ENCODE peak calls at places on chromosomes 1 and 21, in eight cellular contexts. Y, H, T, C, M, V, A and W are unnamed samples.

GRCh38 chr1:154747841-154748766 is 122.0 kb downstream of the KCNN3 start:
- DNase-seq in Y (no peak), H (peak; percentile 24), T (no peak), C (no peak), M (peak; percentile 42), V (peak; percentile 14), A (peak; percentile 23), W (no peak)

GRCh38 chr1:1124786-1125642 is 9.1 kb upstream of the C1orf159 start:
- DNase-seq in Y (peak; percentile 49), H (no peak), T (no peak), C (no peak), M (no peak), V (no peak), A (no peak), W (no peak)

GRCh38 chr1:212237651-212238050 is 47.6 kb upstream of the PPP2R5A start:
- DNase-seq in Y (no peak), H (no peak), T (no peak), C (no peak), M (peak; percentile 48), V (no peak), A (no peak), W (peak; percentile 35)

GRCh38 chr1:197557302-197557701 is 218.0 kb downstream of the DENND1B start:
- DNase-seq in Y (no peak), H (no peak), T (no peak), C (no peak), M (no peak), V (peak; percentile 36), A (peak; percentile 68), W (peak; percentile 23)

GRCh38 chr1:79005945-79006344 is 585 bp downstream of the ADGRL4 start:
- DNase-seq in Y (no peak), H (peak; percentile 47), T (no peak), C (no peak), M (no peak), V (peak; percentile 57), A (peak; percentile 69), W (peak; percentile 17)

GRCh38 chr1:58927722-58928085 is 143.9 kb upstream of the JUN start:
- DNase-seq in Y (no peak), H (no peak), T (no peak), C (no peak), M (no peak), V (no peak), A (no peak), W (no peak)

GRCh38 chr1:24289937-24290595 is 29.1 kb upstream of the GRHL3 start:
- DNase-seq in Y (peak; percentile 87), H (peak; percentile 94), T (peak; percentile 88), C (peak; percentile 97), M (peak; percentile 82), V (peak; percentile 95), A (peak; percentile 93), W (peak; percentile 97)

GRCh38 chr1:206923009-206923960 is 1.5 kb upstream of the FCMR start:
- DNase-seq in Y (peak; percentile 54), H (no peak), T (no peak), C (no peak), M (peak; percentile 40), V (no peak), A (no peak), W (no peak)

GRCh38 chr21:46159390-46159789 is 4.0 kb upstream of the FTCD start:
- DNase-seq in Y (no peak), H (no peak), T (peak; percentile 59), C (no peak), M (no peak), V (no peak), A (no peak), W (no peak)

GRCh38 chr1:157262891-157263290 is 124.7 kb upstream of the ETV3 start:
- DNase-seq in Y (no peak), H (no peak), T (no peak), C (no peak), M (no peak), V (no peak), A (no peak), W (no peak)

GRCh38 chr1:39105841-39106765 is 80.0 kb downstream of the NDUFS5 start:
- DNase-seq in Y (peak; percentile 65), H (peak; percentile 51), T (peak; percentile 81), C (peak; percentile 77), M (peak; percentile 78), V (peak; percentile 67), A (peak; percentile 53), W (peak; percentile 51)

GRCh38 chr1:219397511-219397910 is 215.4 kb downstream of the ZC3H11B start:
- DNase-seq in Y (no peak), H (no peak), T (no peak), C (no peak), M (no peak), V (no peak), A (no peak), W (no peak)

GRCh38 chr1:151058682-151059341 is 610 bp downstream of the CDC42SE1 start:
- DNase-seq in Y (peak; percentile 86), H (no peak), T (peak; percentile 85), C (no peak), M (peak; percentile 77), V (peak; percentile 28), A (peak; percentile 18), W (no peak)

GRCh38 chr1:220818421-220819173 is 31.9 kb downstream of the MTARC1 start:
- DNase-seq in Y (no peak), H (peak; percentile 77), T (no peak), C (no peak), M (peak; percentile 57), V (peak; percentile 72), A (peak; percentile 93), W (peak; percentile 98)

GRCh38 chr1:235500971-235501540 is 3.2 kb downstream of the B3GALNT2 start:
- DNase-seq in Y (no peak), H (peak; percentile 11), T (no peak), C (no peak), M (no peak), V (no peak), A (peak; percentile 78), W (peak; percentile 49)

GRCh38 chr1:41534181-41535076 is 49.9 kb upstream of the EDN2 start:
- DNase-seq in Y (peak; percentile 18), H (no peak), T (peak; percentile 70), C (peak; percentile 56), M (no peak), V (no peak), A (no peak), W (no peak)
- H3K4me3 ChIP-seq in Y (no peak overlapping the region), H (no peak overlapping the region), T (no peak overlapping the region), C (no peak overlapping the region), M (no peak overlapping the region), V (no peak overlapping the region), A (no peak overlapping the region), W (no peak overlapping the region)

GRCh38 chr1:18325151-18325550 is 155.6 kb upstream of the KLHDC7A start:
- DNase-seq in Y (no peak), H (no peak), T (no peak), C (no peak), M (no peak), V (no peak), A (no peak), W (no peak)

GRCh38 chr1:18320051-18320450 is 160.7 kb upstream of the KLHDC7A start:
- DNase-seq in Y (no peak), H (no peak), T (no peak), C (no peak), M (peak; percentile 25), V (no peak), A (no peak), W (no peak)

GRCh38 chr1:18324246-18324645 is 156.5 kb upstream of the KLHDC7A start:
- DNase-seq in Y (no peak), H (no peak), T (no peak), C (no peak), M (no peak), V (no peak), A (no peak), W (no peak)

GRCh38 chr1:18323259-18323658 is 157.5 kb upstream of the KLHDC7A start:
- DNase-seq in Y (no peak), H (no peak), T (no peak), C (no peak), M (no peak), V (no peak), A (no peak), W (no peak)

DNA sequence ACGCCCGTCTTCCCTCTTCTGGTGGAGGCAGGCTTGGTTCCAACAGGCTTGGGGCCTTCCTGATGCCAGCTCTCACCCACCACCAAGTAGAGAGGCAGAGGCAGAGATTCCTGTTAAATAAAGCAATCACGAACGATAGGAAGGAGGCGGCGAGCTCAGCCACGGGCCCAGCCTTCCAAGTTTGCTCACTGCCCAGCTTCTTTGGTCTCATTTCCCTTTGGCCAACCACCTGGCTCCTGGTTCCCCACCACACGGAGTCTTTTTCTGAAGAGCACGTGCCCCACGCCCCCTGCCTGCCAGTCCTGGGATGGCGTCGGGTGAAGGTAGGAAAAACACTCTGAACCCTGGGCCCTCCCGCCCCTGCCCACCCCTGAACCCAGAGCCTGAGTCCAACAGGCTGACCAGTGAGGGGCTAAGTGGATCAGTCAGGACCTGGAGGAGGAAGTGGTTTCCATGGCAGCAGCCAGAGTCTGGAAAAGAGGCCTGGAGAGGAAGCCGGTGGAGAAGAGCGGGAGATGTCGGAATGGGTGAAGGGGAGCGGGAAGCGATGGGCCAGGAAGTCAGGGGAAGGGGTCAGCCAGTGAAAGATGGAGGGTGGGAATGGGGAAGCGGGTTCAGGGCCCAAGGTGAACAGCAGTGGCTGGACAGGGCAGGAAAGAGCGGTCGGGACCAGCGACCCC is 158.2 kb upstream of the KLHDC7A start:
- DNase-seq in Y (no peak), H (no peak), T (no peak), C (no peak), M (no peak), V (no peak), A (no peak), W (no peak)
- TF ChIP-seq CTCF in Y (no peak), H (no peak), T (no peak), C (no peak), M (no peak), V (no peak), A (no peak), W (no peak)

GRCh38 chr1:50458507-50458906 is 35.3 kb upstream of the DMRTA2 start:
- DNase-seq in Y (no peak), H (peak; percentile 13), T (no peak), C (no peak), M (no peak), V (no peak), A (no peak), W (no peak)

GRCh38 chr1:50450861-50451653 is 27.8 kb upstream of the DMRTA2 start:
- DNase-seq in Y (no peak), H (no peak), T (no peak), C (no peak), M (no peak), V (no peak), A (no peak), W (no peak)

GRCh38 chr1:50452700-50453099 is 29.5 kb upstream of the DMRTA2 start:
- DNase-seq in Y (no peak), H (no peak), T (no peak), C (no peak), M (no peak), V (no peak), A (no peak), W (no peak)

DNA sequence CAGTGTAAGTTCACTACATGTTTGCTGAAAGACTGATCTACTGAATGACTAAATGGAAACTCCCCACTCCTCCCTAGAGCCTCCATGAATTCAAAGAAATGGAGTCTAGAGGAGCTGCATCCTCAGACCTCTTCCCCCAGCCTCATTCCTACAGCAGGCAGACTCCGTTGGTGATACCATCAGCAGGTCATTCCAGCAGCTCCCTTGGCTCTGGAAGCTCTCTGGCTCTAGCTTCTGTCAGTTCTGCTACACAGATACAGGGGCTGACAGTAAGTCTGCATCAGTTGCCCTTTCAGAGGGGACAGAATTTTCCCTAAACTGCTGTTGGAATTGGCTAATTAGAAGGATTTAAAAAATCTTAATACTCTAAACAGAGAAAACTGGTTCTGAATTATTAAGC is 31.7 kb upstream of the DMRTA2 start:
- DNase-seq in Y (no peak), H (no peak), T (no peak), C (no peak), M (no peak), V (no peak), A (no peak), W (no peak)
- H3K4me3 ChIP-seq in Y (no peak overlapping the region), H (no peak overlapping the region), T (no peak overlapping the region), C (no peak overlapping the region), M (no peak overlapping the region), V (no peak overlapping the region), A (no peak overlapping the region), W (no peak overlapping the region)

GRCh38 chr1:15958788-15959187 is 17.1 kb downstream of the ZBTB17 start:
- DNase-seq in Y (no peak), H (no peak), T (no peak), C (peak; percentile 58), M (no peak), V (peak; percentile 44), A (peak; percentile 51), W (no peak)
- TF ChIP-seq CTCF in Y (no peak), H (no peak), T (no peak), C (no peak), M (peak; percentile 18), V (no peak), A (no peak), W (no peak)